ENCODE peak calls at places on chromosomes 2 and 18, in seven cellular contexts. U is pancreas; I is naive thymus-derived CD4-positive, alpha-beta T cell; F is CD4-positive, CD25-positive, alpha-beta regulatory T cell; T is upper lobe of right lung; Y is psoas muscle; G is AG10803. O is an unnamed sample.
A peak's percentile ranks its signal among the peaks of the same experiment; 100 is the strongest.

GRCh38 chr2:141589314-141589713 is 541.5 kb downstream of the LRP1B start:
- DNase-seq in U (no peak), I (no peak), F (no peak), T (no peak), Y (no peak), G (no peak), O (no peak)

GRCh38 chr2:229408356-229408755 is 137.3 kb upstream of the PID1 start:
- DNase-seq in U (no peak), I (no peak), F (no peak), T (no peak), Y (no peak), G (peak; percentile 95), O (peak; percentile 96)

GRCh38 chr18:13137041-13137938 is 81.3 kb upstream of the LDLRAD4 start:
- DNase-seq in U (no peak), I (peak; percentile 43), F (peak; percentile 24), T (peak; percentile 79), Y (peak; percentile 64), G (no peak), O (no peak)

GRCh38 chr2:96763511-96764252 is 3.0 kb downstream of the CNNM4 start:
- DNase-seq in U (no peak), I (no peak), F (no peak), T (no peak), Y (no peak), G (no peak), O (peak; percentile 12)

GRCh38 chr2:109172556-109173105 is 43.6 kb downstream of the SH3RF3 start:
- DNase-seq in U (no peak), I (no peak), F (no peak), T (no peak), Y (no peak), G (peak; percentile 29), O (no peak)

GRCh38 chr2:58042486-58042970 is 4.1 kb upstream of the VRK2 start:
- DNase-seq in U (no peak), I (no peak), F (no peak), T (no peak), Y (no peak), G (peak; percentile 67), O (peak; percentile 94)

GRCh38 chr18:45621068-45621511 is 5.8 kb downstream of the SLC14A2 start:
- DNase-seq in U (no peak), I (peak; percentile 43), F (peak; percentile 20), T (no peak), Y (no peak), G (peak; percentile 51), O (peak; percentile 62)

GRCh38 chr2:55088400-55088799 is 38.1 kb upstream of the RTN4 start:
- DNase-seq in U (no peak), I (no peak), F (no peak), T (no peak), Y (no peak), G (no peak), O (peak; percentile 78)

GRCh38 chr18:36296591-36297418 is 708 bp upstream of the FHOD3 start:
- DNase-seq in U (peak; percentile 80), I (no peak), F (no peak), T (peak; percentile 70), Y (peak; percentile 75), G (peak; percentile 87), O (peak; percentile 82)

GRCh38 chr2:108554530-108554929 is 20.3 kb downstream of the LIMS1 start:
- DNase-seq in U (no peak), I (no peak), F (no peak), T (no peak), Y (peak; percentile 62), G (no peak), O (no peak)

GRCh38 chr2:143083636-143084035 is 45.6 kb upstream of the ARHGAP15 start:
- DNase-seq in U (no peak), I (no peak), F (no peak), T (no peak), Y (no peak), G (peak; percentile 74), O (peak; percentile 63)

GRCh38 chr2:69943000-69943840 is 18.2 kb downstream of the ASPRV1 start:
- DNase-seq in U (no peak), I (no peak), F (no peak), T (no peak), Y (no peak), G (no peak), O (no peak)

GRCh38 chr2:184004289-184004944 is 593.9 kb upstream of the ZNF804A start:
- DNase-seq in U (no peak), I (no peak), F (no peak), T (no peak), Y (no peak), G (no peak), O (no peak)

GRCh38 chr2:223758131-223758840 is 79.1 kb downstream of the AP1S3 start:
- DNase-seq in U (no peak), I (no peak), F (no peak), T (no peak), Y (no peak), G (no peak), O (no peak)

GRCh38 chr2:3611136-3611535 is 16.2 kb downstream of the COLEC11 start:
- DNase-seq in U (no peak), I (no peak), F (no peak), T (peak; percentile 43), Y (peak; percentile 20), G (no peak), O (no peak)
- H3K4me3 ChIP-seq in U (no peak overlapping the region), I (no peak overlapping the region), F (no peak overlapping the region), T (no peak overlapping the region), Y (no peak overlapping the region), G (no peak overlapping the region), O (no peak overlapping the region)

GRCh38 chr18:9428301-9428706 is 47.0 kb upstream of the RALBP1 start:
- DNase-seq in U (no peak), I (no peak), F (no peak), T (no peak), Y (peak; percentile 41), G (no peak), O (no peak)
- H3K4me3 ChIP-seq in U (no peak overlapping the region), I (no peak overlapping the region), F (no peak overlapping the region), T (no peak overlapping the region), Y (no peak overlapping the region), G (no peak overlapping the region), O (no peak overlapping the region)

DNA sequence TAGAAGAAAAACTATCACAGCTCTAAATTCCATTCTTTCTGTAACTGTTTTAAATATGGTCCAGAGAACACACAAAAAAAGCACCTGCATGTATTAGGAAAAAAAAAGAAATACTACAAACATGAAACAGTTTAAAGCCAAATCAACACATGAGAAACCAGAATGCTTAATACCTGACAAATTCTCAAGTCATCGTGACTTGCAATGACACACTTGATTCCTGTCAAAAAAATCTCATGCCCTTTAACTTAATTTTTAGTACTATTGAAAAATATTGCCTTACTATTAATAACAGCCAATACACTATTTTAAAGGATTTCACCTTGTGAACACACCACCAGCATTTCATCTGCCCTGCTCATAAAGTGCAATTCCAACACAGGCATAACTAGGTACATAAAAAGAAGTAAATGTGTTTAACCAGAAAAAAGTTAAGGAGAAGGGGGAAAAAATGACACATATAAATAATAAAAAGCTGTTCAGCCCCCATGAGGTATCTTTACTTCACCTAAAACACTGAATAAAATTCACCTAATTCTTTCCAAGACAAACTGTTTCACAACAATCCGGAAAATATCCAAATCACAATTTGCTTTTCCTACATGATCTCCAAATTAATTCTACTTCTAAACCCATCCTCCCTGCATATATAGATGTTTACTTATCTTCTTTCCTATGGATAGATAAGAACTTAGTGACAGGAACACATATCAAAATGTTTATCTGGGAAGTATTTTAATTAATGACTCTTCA is 10.8 kb downstream of the ROCK2 start:
- DNase-seq in U (no peak), I (no peak), F (no peak), T (no peak), Y (no peak), G (no peak), O (no peak)
- H3K4me3 ChIP-seq in U (no peak overlapping the region), I (no peak overlapping the region), F (no peak overlapping the region), T (no peak overlapping the region), Y (no peak overlapping the region), G (no peak overlapping the region), O (no peak overlapping the region)

GRCh38 chr18:74497778-74498177 is 1.6 kb downstream of the CNDP2 start:
- DNase-seq in U (no peak), I (no peak), F (no peak), T (no peak), Y (no peak), G (peak; percentile 33), O (no peak)

GRCh38 chr18:74497308-74497640 is 1.1 kb downstream of the CNDP2 start:
- DNase-seq in U (no peak), I (no peak), F (no peak), T (no peak), Y (no peak), G (no peak), O (no peak)

GRCh38 chr18:74498712-74499629 is 2.8 kb downstream of the CNDP2 start:
- DNase-seq in U (no peak), I (peak; percentile 79), F (peak; percentile 62), T (peak; percentile 90), Y (no peak), G (peak; percentile 20), O (peak; percentile 14)

GRCh38 chr18:74499633-74500032 is 3.5 kb downstream of the CNDP2 start:
- DNase-seq in U (peak; percentile 81), I (peak; percentile 59), F (peak; percentile 14), T (peak; percentile 76), Y (peak; percentile 83), G (peak; percentile 33), O (peak; percentile 56)

DNA sequence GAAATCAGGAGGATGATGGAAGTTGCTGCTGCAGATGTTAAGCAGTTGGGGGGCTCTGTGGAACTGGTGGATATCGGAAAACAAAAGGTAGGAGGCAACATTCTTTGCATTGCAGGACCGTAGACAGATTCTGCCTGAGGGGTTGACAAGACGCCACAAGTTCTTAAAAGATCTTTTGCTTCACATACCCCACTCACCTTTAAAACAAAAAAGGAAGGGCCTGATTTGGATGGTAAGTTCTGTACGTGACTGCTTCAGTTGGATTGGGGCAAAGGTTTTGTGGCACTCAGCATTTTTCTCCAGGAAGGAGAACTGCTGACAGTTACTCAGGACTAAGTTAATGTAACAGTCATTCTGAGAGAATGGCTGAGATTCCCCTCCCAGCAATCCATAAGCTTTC is 5.2 kb downstream of the CNDP2 start:
- DNase-seq in U (no peak), I (no peak), F (no peak), T (no peak), Y (no peak), G (no peak), O (no peak)
- H3K4me3 ChIP-seq in U (no peak overlapping the region), I (no peak overlapping the region), F (no peak overlapping the region), T (peak overlapping the region; percentile 34), Y (no peak overlapping the region), G (no peak overlapping the region), O (no peak overlapping the region)

GRCh38 chr2:25405871-25406270 is 64.1 kb upstream of the DNMT3A start:
- DNase-seq in U (no peak), I (no peak), F (no peak), T (no peak), Y (no peak), G (no peak), O (no peak)

GRCh38 chr2:25400576-25401241 is 59.0 kb upstream of the DNMT3A start:
- DNase-seq in U (no peak), I (no peak), F (no peak), T (no peak), Y (no peak), G (no peak), O (peak; percentile 20)

GRCh38 chr2:25401307-25402021 is 59.7 kb upstream of the DNMT3A start:
- DNase-seq in U (no peak), I (no peak), F (no peak), T (no peak), Y (no peak), G (no peak), O (no peak)

GRCh38 chr2:25398534-25398933 is 56.8 kb upstream of the DNMT3A start:
- DNase-seq in U (no peak), I (no peak), F (no peak), T (no peak), Y (no peak), G (no peak), O (no peak)

GRCh38 chr2:25402477-25402876 is 60.8 kb upstream of the DNMT3A start:
- DNase-seq in U (no peak), I (no peak), F (no peak), T (no peak), Y (no peak), G (no peak), O (no peak)
- H3K4me3 ChIP-seq in U (no peak overlapping the region), I (no peak overlapping the region), F (no peak overlapping the region), T (no peak overlapping the region), Y (no peak overlapping the region), G (no peak overlapping the region), O (no peak overlapping the region)